ENCODE peak calls at places on chromosomes 2 and 18, in five cellular contexts. C is hepatocyte, N is IMR-90, F is heart left ventricle, I is K562. O is an unnamed sample. For H3K9me3 and H3K36me3, the result is how much of the 10 kb centered on the place peaks cover.

GRCh38 chr2:168316073-168316440 is 68.7 kb upstream of the STK39 start:
- DNase-seq in N (peak), C (no peak), F (no peak), I (no peak), O (no peak)

GRCh38 chr2:42928161-42928691 is 135.8 kb upstream of the HAAO start:
- DNase-seq in I (peak), C (no peak), F (no peak), N (no peak), O (no peak)

GRCh38 chr2:168136392-168136977 is 110.9 kb downstream of the STK39 start:
- DNase-seq in C (no peak), F (no peak), I (peak), N (peak), O (peak)

GRCh38 chr2:112644155-112644932 is 1.4 kb upstream of the SLC20A1 start:
- DNase-seq in C (peak), N (no peak), F (no peak), I (no peak), O (no peak)

GRCh38 chr2:29376541-29376940 is 261.3 kb downstream of the CLIP4 start:
- DNase-seq in N (no peak), C (no peak), F (no peak), I (no peak), O (no peak)

GRCh38 chr2:241344925-241345651 is 11.0 kb upstream of the FARP2 start:
- DNase-seq in F (no peak), C (no peak), N (peak), I (no peak), O (no peak)

GRCh38 chr18:46148810-46149209 is 44.6 kb downstream of the HAUS1 start:
- DNase-seq in F (no peak), N (peak), I (peak), C (peak), O (peak)

GRCh38 chr2:219722276-219722883 is 95.0 kb downstream of the SLC4A3 start:
- DNase-seq in N (no peak), I (no peak), C (peak), F (no peak), O (no peak)

GRCh38 chr2:30580394-30580793 is 133.3 kb downstream of the LCLAT1 start:
- DNase-seq in C (no peak), F (no peak), N (no peak), I (no peak), O (no peak)

GRCh38 chr2:27051902-27052645 is 606 bp downstream of the AGBL5 start:
- DNase-seq in F (peak), I (no peak), C (peak), N (no peak), O (peak)

GRCh38 chr2:231387904-231388724 is 7.4 kb upstream of the B3GNT7 start:
- DNase-seq in C (peak), F (peak), N (peak), I (no peak), O (no peak)

GRCh38 chr2:201157694-201158093 is 25.2 kb upstream of the CASP10 start:
- DNase-seq in C (no peak), F (no peak), I (no peak), N (no peak), O (no peak)

GRCh38 chr2:161085041-161085598 is 75.1 kb upstream of the TANK start:
- DNase-seq in N (peak), I (peak), C (no peak), F (no peak), O (no peak)

GRCh38 chr2:108579631-108580030 is 45.4 kb downstream of the LIMS1 start:
- DNase-seq in I (no peak), N (peak), F (peak), C (no peak), O (no peak)

GRCh38 chr2:145421841-145422240 is 901.9 kb upstream of the ZEB2 start:
- DNase-seq in C (no peak), F (no peak), I (no peak), N (peak), O (no peak)

GRCh38 chr2:153595939-153596338 is 117.4 kb upstream of the RPRM start:
- DNase-seq in C (no peak), F (no peak), I (no peak), N (no peak), O (no peak)

GRCh38 chr2:216131175-216131926 is 22.2 kb downstream of the XRCC5 start:
- DNase-seq in N (no peak), C (no peak), F (no peak), I (no peak), O (peak)

GRCh38 chr2:9179572-9180201 is 26.9 kb upstream of the ASAP2 start:
- DNase-seq in F (peak), N (peak), I (no peak), C (peak), O (no peak)

GRCh38 chr2:19685713-19686112 is 216.1 kb downstream of the TTC32 start:
- DNase-seq in C (no peak), N (no peak), F (no peak), I (no peak), O (no peak)

GRCh38 chr2:89844221-89844943 is 1152.9 kb downstream of the RPIA start:
- DNase-seq in N (no peak), I (no peak), F (no peak), C (no peak), O (no peak)

GRCh38 chr2:242098445-242099128 is 229.1 kb downstream of the RTP5 start:
- DNase-seq in I (peak), N (peak), C (no peak), F (no peak), O (no peak)

GRCh38 chr2:60569680-60570111 is 16.2 kb upstream of the BCL11A start:
- DNase-seq in C (no peak), F (no peak), N (no peak), I (no peak), O (no peak)

GRCh38 chr2:127342101-127342500 is 45.7 kb downstream of the MAP3K2 start:
- DNase-seq in C (no peak), I (no peak), F (no peak), N (peak), O (no peak)

GRCh38 chr2:24021122-24021998 is 11.5 kb downstream of the MFSD2B start:
- DNase-seq in I (peak), N (no peak), C (no peak), F (no peak), O (no peak)

GRCh38 chr2:226782092-226782713 is 17.4 kb downstream of the IRS1 start:
- DNase-seq in I (no peak), C (peak), N (peak), F (no peak), O (no peak)

GRCh38 chr2:9610781-9611548 is 19.8 kb downstream of the YWHAQ start:
- DNase-seq in F (no peak), N (peak), I (no peak), C (no peak), O (no peak)

GRCh38 chr2:26724004-26724750 is 31.7 kb downstream of the KCNK3 start:
- DNase-seq in N (peak), F (peak), C (peak), I (peak), O (no peak)

GRCh38 chr2:104834431-104834830 is 19.5 kb upstream of the POU3F3 start:
- DNase-seq in I (no peak), F (no peak), N (no peak), C (no peak), O (no peak)

GRCh38 chr2:172361360-172361759 is 66.0 kb upstream of the ITGA6 start:
- DNase-seq in F (no peak), C (no peak), I (no peak), N (peak), O (no peak)

GRCh38 chr2:238100049-238100820 is at the start of gene ESPNL:
- DNase-seq in N (no peak), F (no peak), I (peak), C (no peak), O (no peak)

GRCh38 chr2:191478754-191479679 is 198.9 kb upstream of the NABP1 start:
- DNase-seq in F (peak), C (peak), I (no peak), N (peak), O (no peak)

DNA sequence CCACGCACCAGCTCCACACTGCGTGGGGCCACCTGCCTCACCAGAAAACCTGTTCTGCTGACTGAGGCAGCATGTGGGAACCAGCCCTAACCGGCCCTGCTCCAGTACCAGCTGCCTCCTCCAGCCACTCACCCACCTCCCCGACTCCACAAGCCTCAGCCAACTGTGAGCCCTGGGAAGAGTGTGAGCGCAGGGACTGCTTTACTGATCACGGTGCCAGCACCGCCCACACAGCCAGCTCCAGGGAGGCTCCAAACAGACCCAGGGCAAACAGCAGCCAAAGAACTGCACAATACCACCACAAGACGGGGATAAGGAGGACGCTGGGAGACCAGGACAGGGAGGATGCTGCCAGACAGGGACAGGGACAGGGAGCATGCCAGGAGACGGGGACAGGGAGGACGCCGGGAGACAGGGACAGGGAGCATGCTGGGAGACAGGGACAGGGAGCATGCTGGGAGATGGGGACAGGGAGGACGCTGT is 28.4 kb downstream of the EIPR1 start:
- DNase-seq in N (peak), C (no peak), F (no peak), I (no peak), O (no peak)
- H3K4me3 ChIP-seq in N (no peak), C (no peak), F (no peak), I (no peak), O (no peak)

DNA sequence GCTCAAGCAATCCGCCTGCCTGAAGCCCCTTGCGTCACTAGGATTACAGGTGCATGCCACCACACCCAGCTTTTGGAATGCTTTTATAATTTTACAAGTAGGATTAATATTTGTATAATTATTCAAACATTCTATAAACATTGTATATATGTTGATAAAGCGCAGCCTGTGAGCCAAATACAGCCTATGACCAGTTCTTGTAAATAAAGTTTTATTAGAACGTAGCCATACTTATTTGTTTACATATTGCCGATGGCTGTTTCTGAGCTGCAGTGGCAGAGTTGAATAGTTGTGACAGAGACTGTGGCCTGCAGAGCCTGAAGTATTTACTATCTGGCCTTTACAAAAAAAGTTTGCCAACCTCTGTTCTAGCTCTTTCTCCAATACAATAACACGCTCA is 232.6 kb downstream of the OTX1 start:
- DNase-seq in F (no peak), I (no peak), C (no peak), N (no peak), O (no peak)
- H3K9me3 ChIP-seq in F (half or more), I (under half), C (under half), N (under half), O (under half)

DNA sequence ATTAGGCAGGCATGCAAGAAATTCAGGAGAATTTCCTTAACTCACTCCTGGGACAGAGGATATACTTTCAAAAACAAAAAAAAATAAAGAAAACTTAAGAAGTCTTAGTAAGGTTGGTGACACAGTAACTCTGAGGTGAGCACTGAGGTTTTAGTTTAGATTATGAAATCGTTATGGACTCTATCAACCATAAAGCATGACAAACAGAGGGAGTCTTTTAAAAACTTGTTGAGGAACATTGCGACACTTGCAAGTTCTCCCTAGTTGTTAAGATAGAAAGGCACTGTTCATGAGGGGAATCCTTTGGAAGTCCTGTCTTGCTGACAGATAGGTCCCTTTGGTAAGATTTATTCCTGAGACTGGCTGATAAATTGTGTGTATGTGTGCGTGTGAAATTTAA is 194.3 kb upstream of the ERBB4 start:
- DNase-seq in N (peak), F (no peak), I (no peak), C (no peak), O (no peak)
- H3K36me3 ChIP-seq in N (under half), F (under half), I (under half), C (under half), O (under half)

GRCh38 chr2:118529931-118530330 is 317.5 kb downstream of the EN1 start:
- DNase-seq in N (no peak), F (no peak), C (no peak), I (no peak), O (no peak)

GRCh38 chr2:118535171-118535817 is 312.2 kb downstream of the EN1 start:
- DNase-seq in C (no peak), I (no peak), N (no peak), F (no peak), O (no peak)

GRCh38 chr2:118535818-118536212 is 311.6 kb downstream of the EN1 start:
- DNase-seq in C (no peak), F (no peak), I (no peak), N (no peak), O (no peak)

GRCh38 chr2:118527571-118527970 is 319.9 kb downstream of the EN1 start:
- DNase-seq in F (no peak), N (no peak), I (no peak), C (no peak), O (no peak)

GRCh38 chr2:118530976-118531375 is 316.5 kb downstream of the EN1 start:
- DNase-seq in F (no peak), I (no peak), C (no peak), N (no peak), O (no peak)
- H3K4me3 ChIP-seq in F (no peak), I (no peak), C (no peak), N (no peak), O (no peak)

DNA sequence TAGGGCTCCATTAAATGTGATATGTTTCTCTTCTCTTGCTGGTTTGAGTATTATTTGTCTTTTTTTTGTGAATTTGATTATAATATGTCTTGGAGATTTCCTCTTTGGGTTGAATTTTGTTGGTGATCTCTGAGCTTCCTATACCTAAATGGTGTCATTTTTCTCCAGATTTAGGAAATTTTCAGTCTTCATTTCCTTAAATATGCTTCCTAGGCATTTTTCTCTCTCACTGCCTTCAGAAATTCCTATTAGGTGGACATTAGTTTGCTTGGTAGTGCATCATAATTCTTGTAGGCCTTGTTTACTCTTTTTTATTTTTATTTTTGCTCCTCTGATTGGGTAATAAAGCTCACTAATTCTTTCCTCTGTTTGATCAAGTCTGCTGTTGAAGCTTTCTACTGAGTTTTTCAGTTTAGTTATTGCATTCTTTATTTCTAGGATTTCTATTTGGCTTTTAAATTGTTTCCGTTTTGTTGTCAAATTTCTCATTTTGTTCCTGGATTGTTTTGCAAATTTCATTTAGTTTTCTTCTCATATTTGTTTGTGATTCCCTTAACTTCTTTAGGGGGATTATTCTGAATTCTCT is 36.6 kb upstream of the CRACDL start:
- DNase-seq in N (no peak), I (no peak), F (no peak), C (no peak), O (no peak)
- H3K9me3 ChIP-seq in N (under half), I (under half), F (under half), C (under half), O (under half)

DNA sequence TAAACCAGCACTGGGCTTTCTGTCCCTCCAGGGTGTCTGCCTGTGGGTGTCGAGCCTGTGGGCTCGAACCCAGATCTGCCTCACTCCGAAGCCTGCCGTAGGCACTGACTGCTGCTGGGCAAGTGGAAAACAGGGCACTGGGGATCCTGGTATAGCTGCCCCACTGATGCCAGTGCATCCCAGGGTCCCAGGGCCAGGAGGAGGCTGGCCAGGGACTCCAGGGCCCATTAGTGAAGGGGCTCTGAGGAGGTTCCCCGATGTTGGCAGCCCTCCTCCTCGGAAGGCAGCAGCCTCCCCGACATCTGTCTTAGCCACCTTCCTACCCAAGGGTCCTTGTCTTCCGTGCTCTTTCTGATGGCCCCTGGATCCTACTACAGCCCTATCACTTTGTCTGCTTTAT is 96.1 kb downstream of the RTN4 start:
- DNase-seq in I (no peak), F (no peak), N (no peak), C (no peak), O (no peak)
- H3K36me3 ChIP-seq in I (under half), F (under half), N (under half), C (under half), O (under half)

GRCh38 chr2:72864500-72864899 is 22.7 kb upstream of the SPR start:
- DNase-seq in C (no peak), N (peak), F (no peak), I (no peak), O (no peak)

GRCh38 chr2:72862239-72862988 is 24.8 kb upstream of the SPR start:
- DNase-seq in C (peak), F (peak), N (peak), I (peak), O (peak)

GRCh38 chr2:72859831-72860262 is 27.4 kb upstream of the SPR start:
- DNase-seq in I (peak), C (peak), N (peak), F (peak), O (peak)

DNA sequence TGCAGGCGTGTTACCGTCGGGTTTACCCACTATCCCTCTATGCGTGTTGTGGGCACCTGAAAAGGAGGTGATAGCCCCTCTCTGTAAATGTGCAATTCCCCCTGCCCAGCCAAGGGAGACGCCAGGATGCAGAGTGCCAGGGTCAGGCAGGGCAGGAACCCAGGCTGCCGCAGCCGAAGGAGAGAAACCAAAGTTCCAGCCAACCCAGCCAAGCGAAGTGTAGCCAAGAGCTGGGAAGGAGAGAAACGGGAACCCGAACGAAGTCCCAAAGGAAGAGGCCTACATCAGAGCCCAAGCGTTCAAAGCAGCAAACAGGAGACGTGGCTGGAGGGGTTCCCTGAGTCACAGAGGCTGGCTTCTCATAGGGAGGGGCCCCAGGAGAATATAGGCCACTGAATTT is 24.2 kb upstream of the SPR start:
- DNase-seq in C (no peak), N (no peak), I (no peak), F (no peak), O (no peak)
- H3K4me3 ChIP-seq in C (no peak), N (no peak), I (no peak), F (no peak), O (no peak)

GRCh38 chr2:4168834-4169233 is 465.5 kb downstream of the DCDC2C start:
- DNase-seq in F (no peak), C (no peak), I (no peak), N (no peak), O (no peak)
- H3K9me3 ChIP-seq in F (half or more), C (under half), I (under half), N (under half), O (under half)

DNA sequence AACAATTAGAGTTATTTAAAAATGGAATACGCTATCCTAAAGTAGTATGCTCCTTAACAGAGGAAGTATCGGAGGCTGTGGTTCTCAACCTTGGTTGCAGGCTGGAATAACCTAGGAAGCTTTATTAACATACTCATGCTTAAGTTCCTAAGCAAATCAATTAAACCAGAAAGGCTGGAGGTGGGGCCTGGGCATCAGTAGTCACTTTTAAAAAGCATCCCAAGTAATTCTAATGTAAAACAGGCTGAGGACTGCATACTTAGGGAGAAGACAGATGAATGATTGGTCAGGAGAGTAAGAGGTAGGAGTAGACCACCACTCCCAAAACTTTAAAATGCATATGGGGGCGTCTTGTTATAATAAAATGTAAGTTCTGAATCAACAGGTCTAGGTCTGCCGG is 15.3 kb downstream of the ACAA2 start:
- DNase-seq in F (no peak), I (no peak), C (no peak), N (no peak), O (no peak)
- H3K36me3 ChIP-seq in F (half or more), I (under half), C (under half), N (under half), O (under half)

O was measured in naive thymus-derived CD4-positive, alpha-beta T cell.